ENCODE peak calls at places on chromosomes 11 and 22, in nine cellular contexts. R, K, N, J, D, Y, A, F and G are unnamed samples.

GRCh38 chr11:72483412-72484186 is 49.3 kb upstream of the CLPB start:
- DNase-seq in R (no peak), K (peak; percentile 45), N (no peak), J (no peak), D (no peak), Y (no peak), A (no peak), F (peak; percentile 27), G (no peak)

GRCh38 chr22:25939384-25939783 is 197.4 kb downstream of the MYO18B start:
- DNase-seq in R (no peak), K (no peak), N (no peak), J (no peak), D (no peak), Y (no peak), A (no peak), F (no peak), G (no peak)

GRCh38 chr11:19242184-19242932 is 1.6 kb upstream of the E2F8 start:
- DNase-seq in R (no peak), K (no peak), N (no peak), J (no peak), D (no peak), Y (no peak), A (no peak), F (no peak), G (no peak)

GRCh38 chr11:130313383-130314183 is 1.1 kb downstream of the ZBTB44 start:
- DNase-seq in R (no peak), K (no peak), N (no peak), J (peak; percentile 54), D (no peak), Y (no peak), A (no peak), F (no peak), G (no peak)

GRCh38 chr11:65884716-65885092 is 3.6 kb downstream of the FIBP start:
- DNase-seq in R (peak; percentile 87), K (peak; percentile 84), N (peak; percentile 78), J (peak; percentile 92), D (no peak), Y (no peak), A (peak; percentile 89), F (peak; percentile 61), G (peak; percentile 41)

GRCh38 chr11:33909552-33909951 is 17.7 kb upstream of the LMO2 start:
- DNase-seq in R (no peak), K (no peak), N (no peak), J (no peak), D (no peak), Y (no peak), A (no peak), F (no peak), G (no peak)

GRCh38 chr11:37502202-37502601 is 904.2 kb upstream of the RAG2 start:
- DNase-seq in R (no peak), K (no peak), N (no peak), J (no peak), D (no peak), Y (no peak), A (no peak), F (peak; percentile 17), G (no peak)

GRCh38 chr11:126815111-126815510 is 185.5 kb downstream of the KIRREL3 start:
- DNase-seq in R (no peak), K (no peak), N (no peak), J (no peak), D (no peak), Y (no peak), A (no peak), F (peak; percentile 74), G (no peak)

GRCh38 chr11:119701591-119702260 is 27.3 kb downstream of the NECTIN1 start:
- DNase-seq in R (no peak), K (no peak), N (no peak), J (no peak), D (no peak), Y (no peak), A (peak; percentile 55), F (no peak), G (no peak)

GRCh38 chr11:62716816-62717215 is 9.3 kb downstream of the GNG3 start:
- DNase-seq in R (no peak), K (no peak), N (no peak), J (no peak), D (no peak), Y (no peak), A (peak; percentile 14), F (no peak), G (no peak)

GRCh38 chr11:33904128-33904527 is 12.3 kb upstream of the LMO2 start:
- DNase-seq in R (no peak), K (no peak), N (no peak), J (no peak), D (no peak), Y (no peak), A (no peak), F (no peak), G (no peak)

GRCh38 chr22:38040953-38041759 is 16.0 kb upstream of the PICK1 start:
- DNase-seq in R (no peak), K (no peak), N (no peak), J (no peak), D (no peak), Y (no peak), A (no peak), F (peak; percentile 50), G (no peak)

GRCh38 chr22:17845340-17845739 is 71.1 kb upstream of the BID start:
- DNase-seq in R (no peak), K (no peak), N (no peak), J (no peak), D (no peak), Y (no peak), A (no peak), F (no peak), G (no peak)

GRCh38 chr22:49010901-49011300 is 816.8 kb downstream of the BRD1 start:
- DNase-seq in R (no peak), K (no peak), N (no peak), J (no peak), D (no peak), Y (peak; percentile 49), A (no peak), F (no peak), G (no peak)

GRCh38 chr11:120660024-120660565 is 148.5 kb downstream of the GRIK4 start:
- DNase-seq in R (no peak), K (peak; percentile 28), N (no peak), J (peak; percentile 73), D (no peak), Y (no peak), A (no peak), F (peak; percentile 41), G (no peak)

DNA sequence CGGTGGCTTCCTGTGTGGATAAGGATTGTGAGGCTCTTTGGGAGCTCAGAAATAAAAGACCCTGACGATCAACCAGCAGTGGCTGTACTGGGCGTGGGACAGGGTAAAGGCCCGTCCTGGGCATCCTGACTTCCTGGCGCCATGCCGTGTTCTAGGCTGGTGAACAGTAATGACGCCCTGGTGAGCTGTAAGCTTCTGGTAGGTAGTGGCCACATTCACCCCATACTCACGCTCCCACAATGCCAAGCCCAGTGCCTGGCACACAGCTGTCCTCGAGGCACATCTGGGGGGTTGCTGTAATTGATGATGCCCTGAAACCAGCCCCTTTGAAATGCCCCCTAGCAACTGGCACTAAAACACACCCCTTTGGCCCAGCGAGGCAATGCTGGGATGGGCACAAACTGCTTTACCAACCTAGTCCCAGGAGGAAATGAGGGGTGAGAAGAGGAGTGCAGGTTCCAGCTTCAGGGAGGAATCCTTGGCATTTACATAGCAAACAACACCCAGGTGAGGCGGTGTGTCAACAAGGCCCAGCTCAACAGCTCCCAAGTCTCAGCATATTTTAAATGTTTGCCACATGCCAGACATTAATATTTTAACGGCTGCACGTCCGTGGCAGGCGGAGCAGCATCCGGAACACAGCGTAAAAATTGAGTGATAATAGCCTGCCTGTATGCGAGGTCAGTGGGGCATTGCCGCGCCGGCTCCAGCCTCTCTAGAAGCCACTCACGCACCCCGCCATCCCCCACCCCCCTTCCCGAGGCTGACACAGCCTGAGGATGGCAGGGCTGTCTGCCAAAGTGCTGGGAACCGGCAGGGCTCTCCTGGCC is 79.3 kb downstream of the DSCAML1 start:
- DNase-seq in R (no peak), K (peak; percentile 2), N (peak; percentile 29), J (no peak), D (peak; percentile 67), Y (no peak), A (no peak), F (no peak), G (peak; percentile 80)
- H3K27ac ChIP-seq in R (no peak overlapping the region), K (no peak overlapping the region), N (no peak overlapping the region), J (no peak overlapping the region), D (peak overlapping the region; percentile 45), Y (no peak overlapping the region), A (no peak overlapping the region), F (no peak overlapping the region), G (peak overlapping the region; percentile 100)

GRCh38 chr11:29296680-29297079 is 720.1 kb downstream of the KCNA4 start:
- DNase-seq in R (no peak), K (no peak), N (no peak), J (no peak), D (no peak), Y (no peak), A (no peak), F (no peak), G (no peak)

DNA sequence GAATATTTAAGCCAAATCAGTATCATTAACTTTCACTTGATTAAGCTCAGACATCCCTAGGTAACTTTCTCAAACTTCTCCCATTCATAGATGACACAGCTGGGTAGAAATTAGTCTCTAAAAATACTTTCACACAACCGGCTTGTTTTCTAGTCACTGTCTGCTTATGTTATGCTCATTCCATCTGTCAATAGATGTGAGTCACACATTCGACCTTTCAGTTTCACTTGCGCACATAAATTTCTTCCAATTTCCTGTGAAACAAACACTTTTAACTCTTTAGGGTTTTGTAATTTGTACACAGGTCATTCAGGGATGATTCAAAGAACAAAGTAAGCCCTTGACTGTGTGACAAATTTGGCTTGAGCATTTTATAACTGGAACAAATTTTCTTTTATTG is 723.0 kb downstream of the KCNA4 start:
- DNase-seq in R (no peak), K (no peak), N (no peak), J (no peak), D (no peak), Y (no peak), A (no peak), F (peak; percentile 89), G (no peak)
- H3K27ac ChIP-seq in R (no peak overlapping the region), K (no peak overlapping the region), N (no peak overlapping the region), J (no peak overlapping the region), D (no peak overlapping the region), Y (no peak overlapping the region), A (no peak overlapping the region), F (no peak overlapping the region), G (no peak overlapping the region)

GRCh38 chr22:47063071-47063509 is 300.6 kb downstream of the TBC1D22A start:
- DNase-seq in R (no peak), K (no peak), N (no peak), J (no peak), D (peak; percentile 38), Y (no peak), A (peak; percentile 39), F (no peak), G (no peak)
- H3K27ac ChIP-seq in R (no peak overlapping the region), K (no peak overlapping the region), N (no peak overlapping the region), J (no peak overlapping the region), D (no peak overlapping the region), Y (no peak overlapping the region), A (no peak overlapping the region), F (no peak overlapping the region), G (no peak overlapping the region)

DNA sequence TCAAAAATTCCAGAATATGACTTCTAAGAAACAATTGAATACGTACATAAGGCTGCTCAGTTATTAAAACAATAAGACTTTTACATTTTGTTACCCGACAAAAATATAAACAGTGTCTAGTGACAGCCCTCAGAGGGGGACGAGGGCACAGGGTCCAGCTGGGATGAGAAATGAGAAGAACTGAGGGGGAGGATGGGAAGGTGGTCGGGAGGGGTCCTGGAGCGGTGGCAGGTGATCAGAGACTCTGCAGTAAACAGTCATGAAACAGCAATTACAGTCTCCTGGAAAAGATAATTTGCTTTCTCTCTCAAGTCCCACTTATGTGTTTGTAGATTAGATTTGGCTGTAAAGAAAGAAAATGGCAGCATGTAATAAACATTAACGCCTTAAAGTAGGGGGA is 56.0 kb downstream of the PACSIN2 start:
- DNase-seq in R (no peak), K (no peak), N (no peak), J (no peak), D (no peak), Y (no peak), A (no peak), F (no peak), G (no peak)
- H3K27ac ChIP-seq in R (no peak overlapping the region), K (no peak overlapping the region), N (peak overlapping the region; percentile 82), J (no peak overlapping the region), D (peak overlapping the region; percentile 34), Y (peak overlapping the region; percentile 64), A (peak overlapping the region; percentile 74), F (peak overlapping the region; percentile 4), G (no peak overlapping the region)